ENCODE peak calls at places on chromosomes 4 and X, in ten cellular contexts. T is transverse colon, N is GM04504, C is skeletal muscle cell, V is SHP77, X is NCI-H2081 treated with DMSO at 0.1 percent for 48 hours, Q is endodermal cell, B is epithelial cell of proximal tubule, L is iris pigment epithelial cell, O is cardiac fibroblast. D is an unnamed sample.
A peak's percentile ranks its signal among the peaks of the same experiment; 100 is the strongest.

GRCh38 chrX:140744085-140744484 is 34.5 kb downstream of the LINC00632 start:
- DNase-seq in V (no peak), X (no peak), L (no peak), N (no peak), O (no peak), Q (no peak), C (no peak), T (no peak), B (no peak), D (no peak)

GRCh38 chrX:16002185-16002584 is 121.2 kb upstream of the GRPR start:
- DNase-seq in T (no peak), L (peak; percentile 38), X (no peak), N (no peak), C (no peak), V (no peak), Q (no peak), O (peak; percentile 11), B (no peak), D (no peak)

GRCh38 chrX:124018031-124018430 is 56.5 kb downstream of the STAG2 start:
- DNase-seq in X (no peak), O (peak; percentile 9), Q (no peak), T (no peak), N (no peak), B (no peak), L (no peak), C (no peak), V (no peak), D (no peak)

GRCh38 chr4:20043992-20044391 is 207.7 kb upstream of the SLIT2 start:
- DNase-seq in C (no peak), O (peak; percentile 35), X (no peak), Q (no peak), T (no peak), L (peak; percentile 12), B (no peak), V (no peak), N (peak; percentile 21), D (no peak)

GRCh38 chrX:65750674-65751469 is 83.4 kb downstream of the MSN start:
- DNase-seq in N (no peak), L (no peak), O (no peak), B (no peak), X (no peak), V (no peak), T (peak; percentile 21), C (no peak), Q (no peak), D (no peak)

GRCh38 chr4:168199262-168199957 is 107.1 kb downstream of the ANXA10 start:
- DNase-seq in C (no peak), L (no peak), Q (no peak), B (no peak), T (no peak), X (no peak), O (no peak), N (no peak), V (peak; percentile 1), D (no peak)

GRCh38 chrX:136028383-136028984 is 43.2 kb downstream of the SLC9A6 start:
- DNase-seq in L (peak; percentile 70), Q (no peak), O (peak; percentile 75), B (no peak), C (no peak), N (no peak), X (no peak), T (no peak), V (no peak), D (peak; percentile 25)

GRCh38 chr4:111836601-111837000 is 308.7 kb upstream of the FAM241A start:
- DNase-seq in Q (no peak), B (no peak), V (no peak), T (no peak), X (no peak), O (no peak), C (no peak), L (no peak), N (no peak), D (no peak)

GRCh38 chr4:8315343-8316250 is 46.0 kb downstream of the HTRA3 start:
- DNase-seq in T (peak; percentile 26), O (peak; percentile 83), V (peak; percentile 55), C (peak; percentile 44), Q (peak; percentile 87), X (peak; percentile 38), N (peak; percentile 65), B (peak; percentile 52), L (peak; percentile 83), D (no peak)

GRCh38 chr4:147793569-147793968 is 61.7 kb downstream of the ARHGAP10 start:
- DNase-seq in X (no peak), N (no peak), Q (no peak), B (no peak), L (peak; percentile 46), O (no peak), T (no peak), C (no peak), V (no peak), D (no peak)

GRCh38 chrX:38717871-38718270 is 83.4 kb upstream of the MID1IP1 start:
- DNase-seq in L (peak; percentile 35), X (no peak), B (no peak), N (no peak), C (no peak), T (no peak), V (no peak), Q (peak; percentile 51), O (peak; percentile 12), D (no peak)

D was measured in naive B cell.